ENCODE peak calls at places on chromosomes 6 and 20, in five cellular contexts. Q is H1, T is ovary, R is SK-N-SH, B is stomach. L is an unnamed sample. For H3K36me3, the result is how much of the 10 kb centered on the place peaks cover.

GRCh38 chr20:33211817-33212424 is 5.2 kb upstream of the BPIFA3 start:
- DNase-seq in Q (peak), T (no peak), R (peak), B (peak), L (peak)

GRCh38 chr20:63136296-63136695 is 79.6 kb downstream of the YTHDF1 start:
- DNase-seq in Q (no peak), T (no peak), R (no peak), B (no peak), L (no peak)

GRCh38 chr6:145453376-145453775 is 281.9 kb downstream of the EPM2A start:
- DNase-seq in Q (no peak), T (no peak), R (peak), B (no peak), L (no peak)

GRCh38 chr6:105991561-105992314 is 94.4 kb upstream of the PRDM1 start:
- DNase-seq in Q (no peak), T (peak), R (peak), B (peak), L (peak)

GRCh38 chr20:60062431-60063336 is 104.5 kb downstream of the CDH26 start:
- DNase-seq in Q (no peak), T (peak), R (peak), B (no peak), L (peak)

GRCh38 chr6:18153311-18153703 is 1.6 kb downstream of the TPMT start:
- DNase-seq in Q (no peak), T (no peak), R (no peak), B (no peak), L (no peak)

GRCh38 chr20:47118201-47118600 is 223.6 kb downstream of the EYA2 start:
- DNase-seq in Q (no peak), T (no peak), R (no peak), B (no peak), L (no peak)

GRCh38 chr20:61510778-61511330 is 258.8 kb downstream of the CDH4 start:
- DNase-seq in Q (no peak), T (no peak), R (no peak), B (no peak), L (no peak)

GRCh38 chr6:7441048-7441775 is 51.6 kb downstream of the RIOK1 start:
- DNase-seq in Q (no peak), T (no peak), R (no peak), B (no peak), L (no peak)

DNA sequence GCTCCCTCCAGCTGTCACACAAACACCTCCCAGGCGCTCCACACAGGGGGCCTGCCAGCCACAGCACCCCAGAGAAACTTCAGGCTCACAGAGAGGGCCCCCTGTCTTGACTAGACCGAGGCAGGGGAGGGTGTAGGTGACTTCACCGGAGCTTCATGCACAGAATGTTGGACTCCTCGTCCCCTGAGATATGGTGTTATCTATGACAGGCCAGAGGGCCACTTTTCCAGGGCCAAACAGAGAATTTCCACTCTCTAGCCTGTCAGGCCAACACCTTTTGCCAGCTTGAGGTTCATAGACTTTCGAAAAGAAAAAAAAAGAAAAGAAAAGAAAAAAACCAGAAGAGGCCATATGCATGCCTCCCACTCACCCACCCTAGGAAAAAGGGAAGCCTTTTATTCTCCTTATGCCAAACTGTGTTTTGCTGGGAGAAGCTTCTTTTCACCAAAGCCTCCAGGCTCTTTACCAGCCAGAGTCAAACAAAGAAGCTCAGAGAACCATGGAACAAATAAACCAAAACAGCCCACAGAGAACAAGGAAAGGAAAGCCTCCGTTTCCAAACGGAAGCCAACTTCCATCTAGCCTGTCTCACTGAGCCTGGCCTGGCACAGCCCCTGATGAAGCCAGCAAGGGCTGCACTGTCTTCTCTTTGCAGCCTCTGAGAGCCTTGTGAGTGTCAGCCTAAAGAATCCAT is 313.2 kb upstream of the JARID2 start:
- DNase-seq in Q (no peak), T (no peak), R (no peak), B (no peak), L (no peak)
- H3K27ac ChIP-seq in Q (no peak), T (no peak), R (no peak), B (no peak), L (no peak)

DNA sequence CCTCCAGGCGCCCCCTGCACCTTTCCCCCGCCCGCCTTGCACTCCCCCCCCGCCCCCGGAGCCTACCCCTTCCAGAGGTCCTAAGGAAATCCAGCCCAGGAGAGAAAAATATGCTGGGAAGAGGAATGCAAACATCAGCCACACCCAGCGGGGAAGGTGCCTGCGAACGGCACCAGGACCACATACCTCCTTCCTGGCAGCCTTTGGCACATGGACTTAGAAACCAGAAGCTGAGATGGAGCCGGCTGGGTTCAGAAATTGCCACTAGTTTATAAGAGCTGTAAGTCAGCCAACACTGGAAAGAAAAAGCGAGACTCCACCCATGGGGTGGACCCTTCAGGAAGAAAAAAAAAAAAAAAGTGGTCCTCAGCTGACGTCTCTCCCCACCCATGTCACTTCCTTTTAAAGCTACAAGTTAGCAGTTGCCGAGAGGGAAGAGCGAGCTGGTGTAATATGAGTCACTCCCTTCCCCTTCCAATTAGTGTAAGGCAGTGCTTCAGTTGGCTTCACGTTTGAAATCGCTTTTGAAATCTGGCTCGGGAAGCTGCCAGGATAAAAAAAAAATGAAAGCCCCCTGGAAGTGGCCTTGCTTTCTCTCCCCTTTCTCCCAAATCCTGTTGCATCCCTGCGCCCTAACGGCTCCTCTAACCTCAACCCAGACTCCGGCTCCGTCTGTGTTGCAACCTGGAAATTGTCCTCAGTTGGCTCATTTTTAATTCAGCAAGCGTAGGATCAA is at the start of gene AGPAT4:
- DNase-seq in Q (peak), T (peak), R (peak), B (peak), L (peak)
- TF ChIP-seq EP300 in Q (no peak), T (no peak), R (no peak), B (no peak), L (no peak)

DNA sequence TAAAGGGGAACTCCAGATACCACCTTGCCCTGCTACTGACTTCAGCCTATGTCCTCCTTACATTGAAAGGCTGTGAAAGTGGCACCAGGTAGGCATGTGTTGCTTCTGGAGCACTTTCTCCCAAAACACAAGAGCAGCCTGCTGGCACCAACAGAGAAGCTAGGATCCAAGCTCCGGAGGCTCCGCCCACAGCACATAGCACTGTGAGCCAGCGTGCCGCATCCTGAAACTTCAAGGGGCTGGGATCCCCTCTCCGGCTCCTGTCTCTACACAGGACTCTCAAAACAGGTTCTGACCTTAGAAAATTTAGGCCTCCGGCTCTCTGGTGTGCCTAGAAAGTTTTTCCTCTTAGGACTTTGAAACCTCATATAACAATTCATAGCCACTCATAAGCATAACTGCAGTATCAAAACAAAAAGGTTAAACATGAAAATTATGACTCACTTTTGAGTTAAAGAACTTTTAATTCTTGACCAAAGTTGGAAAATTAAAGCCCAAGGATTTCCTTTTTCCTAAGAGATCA is 41.1 kb downstream of the EZR start:
- DNase-seq in Q (no peak), T (no peak), R (no peak), B (no peak), L (no peak)
- H3K36me3 ChIP-seq in Q (under half), T (under half), R (under half), B (half or more), L (half or more)

DNA sequence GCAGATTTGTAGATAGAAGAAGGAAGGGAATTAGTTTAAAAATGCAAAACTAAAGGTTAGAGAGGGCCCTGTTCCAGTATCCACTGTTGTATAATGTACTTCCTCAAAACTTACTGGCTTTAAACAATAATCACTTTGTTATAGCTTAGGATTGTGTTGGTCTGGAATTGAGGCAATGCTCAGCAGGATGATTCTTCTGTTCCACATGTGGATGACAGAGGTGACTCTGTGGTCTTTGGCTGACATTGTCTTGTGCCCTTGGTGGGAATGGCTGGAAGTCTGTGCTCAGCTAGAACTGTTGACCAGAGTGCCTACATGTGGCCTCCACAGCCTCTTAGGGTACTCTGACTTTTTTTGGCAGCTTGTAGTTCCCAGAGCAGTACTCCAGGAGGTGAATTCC is 143.4 kb downstream of the AIG1 start:
- DNase-seq in Q (no peak), T (no peak), R (no peak), B (no peak), L (no peak)
- H3K27ac ChIP-seq in Q (no peak), T (no peak), R (peak), B (no peak), L (no peak)